ENCODE peak calls at places on chromosomes 6 and 20, in eight cellular contexts. T, A, G, O, Z, S, H and F are unnamed samples.

GRCh38 chr6:148407372-148407771 is 64.7 kb downstream of the SASH1 start:
- DNase-seq in A (no peak), Z (no peak), H (no peak), S (no peak), G (no peak), O (no peak), T (no peak), F (no peak)

GRCh38 chr6:74091133-74091793 is 395.3 kb downstream of the CD109 start:
- DNase-seq in Z (no peak), S (no peak), G (peak; percentile 42), A (peak; percentile 45), H (no peak), T (peak; percentile 15), O (peak; percentile 1), F (peak; percentile 41)

GRCh38 chr20:23683281-23683680 is 5.6 kb downstream of the CST4 start:
- DNase-seq in O (no peak), G (no peak), A (no peak), S (no peak), Z (no peak), T (no peak), H (no peak), F (no peak)

GRCh38 chr6:108164537-108164814 is 1.3 kb upstream of the NR2E1 start:
- DNase-seq in Z (no peak), A (no peak), S (no peak), T (no peak), G (no peak), O (no peak), H (no peak), F (no peak)

GRCh38 chr6:158485411-158485810 is 74.5 kb upstream of the TMEM181 start:
- DNase-seq in A (no peak), H (no peak), O (no peak), S (no peak), Z (no peak), T (no peak), G (no peak), F (no peak)

GRCh38 chr20:56731496-56731895 is 102.4 kb downstream of the TFAP2C start:
- DNase-seq in T (no peak), G (no peak), H (no peak), A (no peak), O (no peak), Z (no peak), S (no peak), F (no peak)

GRCh38 chr20:56513807-56514150 is 10.8 kb upstream of the FAM209A start:
- DNase-seq in T (peak; percentile 4), H (no peak), O (no peak), G (no peak), A (no peak), Z (no peak), S (no peak), F (no peak)

GRCh38 chr20:14334306-14334930 is 3.0 kb downstream of the FLRT3 start:
- DNase-seq in G (peak; percentile 33), O (no peak), T (peak; percentile 45), A (peak; percentile 91), Z (no peak), H (no peak), S (peak; percentile 60), F (no peak)

GRCh38 chr6:11366934-11367637 is 134.6 kb upstream of the NEDD9 start:
- DNase-seq in A (no peak), Z (no peak), H (no peak), S (no peak), O (no peak), G (no peak), T (no peak), F (no peak)

GRCh38 chr20:2400290-2400689 is 19.6 kb downstream of the TGM6 start:
- DNase-seq in O (no peak), Z (no peak), G (no peak), A (no peak), T (no peak), H (no peak), S (no peak), F (no peak)

GRCh38 chr6:20540683-20541082 is 6.4 kb downstream of the CDKAL1 start:
- DNase-seq in S (no peak), A (no peak), T (no peak), G (no peak), O (no peak), Z (no peak), H (no peak), F (no peak)

GRCh38 chr20:9374068-9374467 is 140.3 kb upstream of the LAMP5 start:
- DNase-seq in A (no peak), S (no peak), O (no peak), G (no peak), Z (no peak), H (no peak), T (no peak), F (no peak)

GRCh38 chr6:89582669-89583325 is 55.8 kb downstream of the LYRM2 start:
- DNase-seq in G (no peak), A (no peak), T (no peak), S (no peak), H (no peak), Z (no peak), O (no peak), F (no peak)

GRCh38 chr6:96783307-96783706 is 54.0 kb downstream of the GPR63 start:
- DNase-seq in H (no peak), S (no peak), O (no peak), G (no peak), Z (no peak), T (no peak), A (no peak), F (no peak)

GRCh38 chr20:33567949-33568348 is 78.1 kb downstream of the CBFA2T2 start:
- DNase-seq in Z (no peak), H (no peak), G (no peak), S (no peak), O (no peak), T (no peak), A (no peak), F (no peak)

GRCh38 chr6:113997106-113997505 is 26.2 kb upstream of the HDAC2 start:
- DNase-seq in T (no peak), S (no peak), Z (no peak), A (no peak), H (no peak), O (no peak), G (no peak), F (no peak)

GRCh38 chr6:170172825-170173231 is 118.0 kb downstream of the DLL1 start:
- DNase-seq in G (no peak), Z (peak; percentile 34), T (no peak), H (no peak), S (peak; percentile 29), O (no peak), A (no peak), F (no peak)

GRCh38 chr20:20373046-20373706 is 5.3 kb downstream of the INSM1 start:
- DNase-seq in S (no peak), O (no peak), A (no peak), T (no peak), Z (no peak), G (no peak), H (no peak), F (no peak)

GRCh38 chr6:166767191-166767590 is 140.1 kb upstream of the RPS6KA2 start:
- DNase-seq in Z (peak; percentile 17), A (no peak), G (no peak), S (no peak), O (no peak), T (no peak), H (no peak), F (no peak)

GRCh38 chr6:4774715-4775590 is 1.3 kb upstream of the CDYL start:
- DNase-seq in O (no peak), Z (no peak), S (no peak), G (no peak), T (peak; percentile 21), H (peak; percentile 8), A (peak; percentile 14), F (peak; percentile 68)

GRCh38 chr6:106037060-106037459 is 49.1 kb upstream of the PRDM1 start:
- DNase-seq in T (no peak), A (no peak), O (no peak), H (no peak), S (no peak), Z (no peak), G (no peak), F (no peak)

GRCh38 chr6:43764767-43765166 is 5.2 kb upstream of the VEGFA start:
- DNase-seq in S (no peak), A (no peak), H (no peak), Z (no peak), O (no peak), G (no peak), T (no peak), F (no peak)

GRCh38 chr6:130162421-130162820 is 60.3 kb downstream of the SAMD3 start:
- DNase-seq in O (no peak), Z (no peak), A (no peak), T (no peak), G (no peak), S (no peak), H (no peak), F (no peak)

GRCh38 chr6:150491131-150491795 is 108.4 kb upstream of the PLEKHG1 start:
- DNase-seq in S (no peak), A (no peak), O (no peak), T (no peak), Z (no peak), H (no peak), G (no peak), F (no peak)

GRCh38 chr6:110232456-110232855 is 52.2 kb downstream of the CDC40 start:
- DNase-seq in G (no peak), O (no peak), T (no peak), H (no peak), Z (no peak), S (no peak), A (no peak), F (no peak)

GRCh38 chr6:30955367-30956042 is 14.7 kb downstream of the MUCL3 start:
- DNase-seq in O (peak; percentile 76), Z (peak; percentile 58), S (no peak), A (no peak), H (peak; percentile 70), G (no peak), T (peak; percentile 78), F (peak; percentile 74)

GRCh38 chr20:17967595-17968365 is 814 bp downstream of the SNX5 start:
- DNase-seq in Z (peak; percentile 55), G (peak; percentile 76), O (no peak), T (no peak), S (no peak), H (no peak), A (no peak), F (peak; percentile 44)

GRCh38 chr6:45969026-45969425 is 46.6 kb downstream of the CLIC5 start:
- DNase-seq in H (no peak), A (no peak), G (no peak), S (no peak), O (no peak), T (no peak), Z (no peak), F (no peak)

GRCh38 chr20:44083220-44083933 is 103.6 kb downstream of the JPH2 start:
- DNase-seq in G (no peak), Z (no peak), O (no peak), H (no peak), A (no peak), S (no peak), T (no peak), F (no peak)

GRCh38 chr20:50279988-50280850 is 89.6 kb downstream of the CEBPB start:
- DNase-seq in G (no peak), O (no peak), H (no peak), T (no peak), Z (no peak), A (no peak), S (peak; percentile 45), F (no peak)

GRCh38 chr20:38094373-38094775 is 60.8 kb downstream of the RPRD1B start:
- DNase-seq in T (no peak), H (no peak), O (peak; percentile 69), S (no peak), Z (no peak), G (peak; percentile 91), A (no peak), F (peak; percentile 46)